ENCODE peak calls at places on chromosome 14, in five cellular contexts. C is AG04450; X is CD8-positive, alpha-beta memory T cell; L is OCI-LY7; A is skeletal muscle cell. F is an unnamed sample.

GRCh38 chr14:65170768-65171251 is 68.5 kb upstream of the MAX start:
- DNase-seq in C (peak), X (peak), L (peak), A (no peak), F (no peak)

GRCh38 chr14:102215071-102215470 is 75.4 kb downstream of the WDR20 start:
- DNase-seq in C (peak), X (no peak), L (no peak), A (no peak), F (peak)

GRCh38 chr14:34684578-34684977 is 29.8 kb downstream of the CFL2 start:
- DNase-seq in C (no peak), X (no peak), L (no peak), A (peak), F (no peak)

GRCh38 chr14:23428686-23429495 is 6.6 kb downstream of the MYH7 start:
- DNase-seq in C (no peak), X (no peak), L (no peak), A (no peak), F (peak)

GRCh38 chr14:50225974-50226297 is 5.4 kb downstream of the SOS2 start:
- DNase-seq in C (no peak), X (no peak), L (no peak), A (no peak), F (no peak)

GRCh38 chr14:47917344-47917954 is 242.0 kb upstream of the MDGA2 start:
- DNase-seq in C (no peak), X (no peak), L (peak), A (no peak), F (no peak)

GRCh38 chr14:99254391-99255009 is 17.5 kb downstream of the BCL11B start:
- DNase-seq in C (no peak), X (no peak), L (no peak), A (no peak), F (no peak)

GRCh38 chr14:49549446-49549845 is 36.7 kb downstream of the RPS29 start:
- DNase-seq in C (no peak), X (no peak), L (no peak), A (no peak), F (no peak)

GRCh38 chr14:79764288-79764687 is 447.0 kb downstream of the DIO2 start:
- DNase-seq in C (no peak), X (no peak), L (no peak), A (no peak), F (no peak)

GRCh38 chr14:99249389-99249788 is 22.6 kb downstream of the BCL11B start:
- DNase-seq in C (no peak), X (no peak), L (no peak), A (no peak), F (no peak)

GRCh38 chr14:26377150-26377549 is 220.7 kb downstream of the NOVA1 start:
- DNase-seq in C (no peak), X (no peak), L (no peak), A (no peak), F (no peak)

GRCh38 chr14:55274144-55274543 is 2.9 kb downstream of the FBXO34 start:
- DNase-seq in C (no peak), X (no peak), L (no peak), A (no peak), F (no peak)

GRCh38 chr14:65356327-65356836 is 56.1 kb upstream of the FUT8 start:
- DNase-seq in C (peak), X (no peak), L (peak), A (peak), F (no peak)

GRCh38 chr14:103279129-103280025 is 54.7 kb upstream of the EIF5 start:
- DNase-seq in C (no peak), X (no peak), L (no peak), A (no peak), F (no peak)

GRCh38 chr14:80955434-80955939 is at the start of gene TSHR:
- DNase-seq in C (no peak), X (no peak), L (peak), A (no peak), F (peak)

GRCh38 chr14:49863483-49864262 is 11.1 kb upstream of the NEMF start:
- DNase-seq in C (no peak), X (peak), L (peak), A (no peak), F (no peak)

GRCh38 chr14:63287661-63288483 is 30.9 kb downstream of the GPHB5 start:
- DNase-seq in C (peak), X (no peak), L (no peak), A (no peak), F (no peak)

GRCh38 chr14:96757456-96757855 is 39.7 kb upstream of the VRK1 start:
- DNase-seq in C (no peak), X (no peak), L (no peak), A (no peak), F (no peak)

GRCh38 chr14:75430526-75430925 is 2.7 kb downstream of the JDP2 start:
- DNase-seq in C (no peak), X (no peak), L (peak), A (no peak), F (no peak)
- H3K4me3 ChIP-seq in C (peak), X (no peak), L (peak), A (peak), F (peak)

DNA sequence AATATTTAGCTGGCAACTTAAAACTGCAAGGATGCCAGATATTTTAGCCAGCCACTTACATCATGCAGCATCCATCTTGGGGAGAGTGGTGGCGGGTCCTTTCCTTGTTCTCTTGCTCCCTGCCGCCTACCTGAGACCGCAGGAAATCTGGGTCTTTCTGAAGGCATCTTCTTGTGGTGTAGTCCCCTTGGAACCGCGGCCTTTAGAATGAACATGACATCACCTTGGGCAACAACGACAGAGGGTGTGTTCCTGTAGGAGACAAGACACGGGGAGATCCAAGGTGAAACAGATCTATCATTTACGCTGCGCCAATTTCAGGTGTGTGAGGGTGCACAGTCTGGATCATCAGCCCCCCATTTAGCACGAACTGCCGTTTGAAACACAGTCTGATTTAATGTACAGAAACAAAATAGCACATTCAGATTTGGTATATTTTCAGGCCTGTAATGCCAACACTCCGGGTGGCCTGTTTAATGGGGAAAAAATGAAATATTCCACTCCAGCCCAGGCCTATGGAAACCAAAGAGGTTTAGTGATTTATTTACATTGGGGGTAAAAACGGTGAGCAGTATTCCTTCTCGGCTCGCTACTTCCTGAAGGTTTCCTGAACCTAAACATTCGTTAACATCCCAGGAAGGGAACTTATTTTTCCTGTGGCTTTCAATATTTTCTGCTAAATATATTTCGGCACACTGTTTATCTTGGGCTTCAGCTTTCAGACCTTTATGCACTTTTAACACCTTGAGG is 12.7 kb upstream of the IRF2BPL start:
- DNase-seq in C (no peak), X (peak), L (no peak), A (no peak), F (no peak)
- H3K4me3 ChIP-seq in C (peak), X (peak), L (peak), A (no peak), F (no peak)

GRCh38 chr14:76376001-76376404 is at the start of gene ESRRB:
- DNase-seq in C (no peak), X (no peak), L (no peak), A (no peak), F (no peak)
- H3K4me3 ChIP-seq in C (peak), X (no peak), L (no peak), A (peak), F (peak)

GRCh38 chr14:94771191-94771905 is 1.4 kb upstream of the GSC start:
- DNase-seq in C (no peak), X (no peak), L (no peak), A (no peak), F (no peak)

GRCh38 chr14:94773682-94774211 is 3.8 kb upstream of the GSC start:
- DNase-seq in C (no peak), X (no peak), L (no peak), A (no peak), F (no peak)

GRCh38 chr14:94775082-94775874 is 5.4 kb upstream of the GSC start:
- DNase-seq in C (no peak), X (no peak), L (no peak), A (no peak), F (no peak)

GRCh38 chr14:94771906-94772468 is 2.1 kb upstream of the GSC start:
- DNase-seq in C (no peak), X (no peak), L (no peak), A (no peak), F (no peak)

GRCh38 chr14:94773017-94773681 is 3.2 kb upstream of the GSC start:
- DNase-seq in C (no peak), X (no peak), L (no peak), A (no peak), F (no peak)
- H3K4me3 ChIP-seq in C (no peak), X (no peak), L (no peak), A (no peak), F (no peak)

DNA sequence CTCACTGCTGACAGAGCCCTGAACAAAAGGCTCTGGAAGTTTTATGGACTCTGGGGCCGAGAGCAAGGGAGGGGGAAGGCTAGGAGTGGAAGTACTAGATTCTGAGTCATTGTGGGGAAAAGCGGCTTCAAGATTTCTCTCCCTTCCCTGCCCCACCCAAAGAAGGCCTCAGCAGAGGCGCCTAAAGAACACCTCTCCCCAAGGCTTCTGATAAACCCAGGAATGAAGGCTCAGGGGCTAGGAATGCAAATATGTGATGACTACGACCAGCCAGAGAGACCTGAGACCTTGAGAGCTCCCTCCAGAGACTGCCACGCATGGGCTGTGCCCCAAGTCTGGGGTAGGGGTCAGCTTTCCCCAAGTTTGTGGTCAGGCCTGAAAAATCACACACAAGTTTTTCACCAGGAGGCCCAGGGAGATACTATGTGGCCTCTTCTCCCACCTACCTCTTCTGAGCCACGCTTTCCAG is 130.7 kb upstream of the HIF1A start:
- DNase-seq in C (peak), X (no peak), L (no peak), A (peak), F (no peak)
- H3K4me3 ChIP-seq in C (no peak), X (no peak), L (no peak), A (no peak), F (no peak)

DNA sequence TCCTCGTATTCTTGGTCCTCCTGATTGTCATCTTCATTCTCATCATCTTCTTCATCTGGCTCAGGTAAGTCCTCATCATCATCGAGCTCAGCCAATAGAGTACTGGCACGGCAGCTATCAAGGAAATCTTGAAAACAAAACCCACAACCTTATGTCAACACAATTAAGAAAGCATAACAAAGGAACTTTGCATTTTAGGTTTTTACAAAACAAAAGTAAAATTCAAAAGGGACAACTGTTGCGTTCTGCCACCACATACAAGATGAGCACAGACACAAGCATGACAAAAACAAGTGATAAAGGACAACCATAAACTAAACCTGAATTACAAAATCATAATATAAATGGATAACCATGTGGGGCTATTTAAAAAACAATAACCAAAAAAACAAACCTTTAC is 84.7 kb downstream of the HECTD1 start:
- DNase-seq in C (no peak), X (no peak), L (no peak), A (no peak), F (no peak)
- H3K4me3 ChIP-seq in C (no peak), X (no peak), L (no peak), A (no peak), F (no peak)

GRCh38 chr14:85532570-85532969 is 2.6 kb downstream of the FLRT2 start:
- DNase-seq in C (no peak), X (no peak), L (no peak), A (no peak), F (no peak)

GRCh38 chr14:85530626-85531025 is 682 bp downstream of the FLRT2 start:
- DNase-seq in C (no peak), X (no peak), L (no peak), A (no peak), F (no peak)

GRCh38 chr14:85531141-85531593 is 1.2 kb downstream of the FLRT2 start:
- DNase-seq in C (no peak), X (no peak), L (no peak), A (peak), F (peak)

GRCh38 chr14:85532981-85533820 is 3.3 kb downstream of the FLRT2 start:
- DNase-seq in C (no peak), X (no peak), L (no peak), A (peak), F (peak)

GRCh38 chr14:85531594-85532391 is 1.8 kb downstream of the FLRT2 start:
- DNase-seq in C (no peak), X (no peak), L (no peak), A (peak), F (peak)
- H3K4me3 ChIP-seq in C (peak), X (no peak), L (no peak), A (peak), F (peak)

GRCh38 chr14:71452987-71453386 is 479.2 kb upstream of the RGS6 start:
- DNase-seq in C (no peak), X (no peak), L (no peak), A (no peak), F (no peak)
- H3K4me3 ChIP-seq in C (no peak), X (no peak), L (no peak), A (no peak), F (no peak)

GRCh38 chr14:105060751-105061427 is 4.3 kb downstream of the GPR132 start:
- DNase-seq in C (no peak), X (peak), L (peak), A (no peak), F (peak)
- H3K4me3 ChIP-seq in C (no peak), X (peak), L (no peak), A (no peak), F (no peak)

GRCh38 chr14:60653709-60654161 is 4.5 kb upstream of the SIX1 start:
- DNase-seq in C (no peak), X (no peak), L (no peak), A (no peak), F (no peak)
- H3K4me3 ChIP-seq in C (peak), X (no peak), L (no peak), A (peak), F (no peak)

F was measured in heart left ventricle.